ENCODE peak calls at places on chromosome 3, in four cellular contexts. K, M, P and F are unnamed samples.

GRCh38 chr3:47857151-47857550 is 54.2 kb downstream of the DHX30 start:
- DNase-seq in K (no peak), M (no peak), P (no peak), F (no peak)

GRCh38 chr3:114887806-114888205 is 259.3 kb downstream of the ZBTB20 start:
- DNase-seq in P (no peak), K (no peak), M (no peak), F (no peak)

GRCh38 chr3:49180116-49180515 is 8.7 kb downstream of the KLHDC8B start:
- DNase-seq in P (no peak), K (no peak), M (no peak), F (no peak)

GRCh38 chr3:122918576-122919290 is 108.8 kb downstream of the SEMA5B start:
- DNase-seq in P (no peak), K (no peak), M (no peak), F (no peak)

GRCh38 chr3:106428565-106428994 is 559.8 kb upstream of the CBLB start:
- DNase-seq in P (no peak), M (peak), K (no peak), F (no peak)

GRCh38 chr3:126117786-126118185 is 33.9 kb upstream of the SLC41A3 start:
- DNase-seq in K (no peak), P (no peak), M (no peak), F (no peak)

GRCh38 chr3:120855665-120856437 is 52.2 kb upstream of the STXBP5L start:
- DNase-seq in M (no peak), P (no peak), K (no peak), F (no peak)

GRCh38 chr3:152377184-152377570 is 108.4 kb downstream of the MBNL1 start:
- DNase-seq in K (no peak), P (no peak), M (no peak), F (no peak)

GRCh38 chr3:128395500-128396125 is 71.1 kb downstream of the DNAJB8 start:
- DNase-seq in P (no peak), K (no peak), M (peak), F (no peak)

GRCh38 chr3:20066079-20066478 is 25.8 kb downstream of the KAT2B start:
- DNase-seq in K (no peak), P (no peak), M (no peak), F (no peak)

GRCh38 chr3:17387108-17387507 is 355.3 kb downstream of the TBC1D5 start:
- DNase-seq in K (no peak), M (no peak), P (no peak), F (no peak)

GRCh38 chr3:120780977-120781376 is 38.4 kb downstream of the GTF2E1 start:
- DNase-seq in P (peak), K (no peak), M (no peak), F (no peak)

GRCh38 chr3:171445805-171446204 is 14.4 kb downstream of the TNIK start:
- DNase-seq in M (no peak), P (no peak), K (no peak), F (no peak)

GRCh38 chr3:15535757-15536156 is 14.3 kb upstream of the COLQ start:
- DNase-seq in K (no peak), P (no peak), M (no peak), F (no peak)

GRCh38 chr3:107523361-107524213 is 825 bp downstream of the BBX start:
- DNase-seq in K (peak), M (peak), P (no peak), F (peak)

GRCh38 chr3:99418709-99419108 is 219.7 kb upstream of the COL8A1 start:
- DNase-seq in M (no peak), P (peak), K (no peak), F (no peak)

DNA sequence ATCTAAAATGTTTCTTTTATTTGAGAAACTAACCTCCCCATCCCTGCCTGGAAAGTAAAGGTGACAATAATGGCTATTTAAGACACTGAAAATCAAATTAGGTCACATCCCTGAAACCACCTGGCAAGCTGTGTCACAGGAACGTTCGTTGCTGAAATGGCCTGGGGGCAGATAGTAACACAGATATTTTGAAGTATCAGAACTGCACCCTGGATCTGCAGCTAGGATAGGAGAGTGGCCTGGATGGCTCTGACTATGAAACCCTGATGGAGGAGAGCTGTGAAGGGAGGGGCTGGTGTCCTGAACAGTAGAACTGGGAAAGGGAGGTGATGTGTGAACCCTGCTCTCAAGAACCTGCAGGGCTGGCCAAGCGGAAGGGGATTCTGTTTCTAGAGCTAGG is 648.3 kb upstream of the CFAP20DC start:
- DNase-seq in P (no peak), M (no peak), K (no peak), F (no peak)
- TF ChIP-seq EZH2 in P (no peak), M (no peak), K (no peak), F (no peak)

DNA sequence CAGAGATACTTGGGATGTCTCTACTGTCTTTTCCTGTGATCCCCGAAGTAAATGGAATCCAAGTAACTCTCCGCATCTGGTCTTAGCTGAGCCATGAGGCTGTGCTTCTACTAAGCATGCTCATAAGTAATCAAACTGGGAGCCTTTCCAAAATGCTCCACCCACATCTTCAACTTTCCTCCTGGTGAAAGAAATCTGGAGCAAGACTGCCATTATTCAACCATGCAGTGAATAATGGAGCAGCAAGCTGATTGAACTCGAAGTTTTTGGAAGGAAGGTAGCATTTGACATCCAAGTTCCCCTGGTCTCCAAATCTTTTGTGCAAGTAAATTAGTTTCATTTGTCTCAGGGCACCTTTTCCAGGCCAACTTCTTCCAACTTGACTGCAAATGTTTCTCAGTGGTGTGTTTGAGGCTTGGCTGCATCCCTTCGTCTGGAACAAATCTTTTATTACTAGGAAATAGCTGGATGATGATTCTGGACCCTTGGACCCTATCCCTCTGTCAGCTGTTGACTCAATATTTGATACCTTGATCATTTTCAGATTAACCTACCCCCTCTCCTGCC is 19.4 kb downstream of the GXYLT2 start:
- DNase-seq in M (no peak), P (no peak), K (no peak), F (no peak)
- TF ChIP-seq GABPA in M (no peak), P (no peak), K (no peak), F (no peak)

DNA sequence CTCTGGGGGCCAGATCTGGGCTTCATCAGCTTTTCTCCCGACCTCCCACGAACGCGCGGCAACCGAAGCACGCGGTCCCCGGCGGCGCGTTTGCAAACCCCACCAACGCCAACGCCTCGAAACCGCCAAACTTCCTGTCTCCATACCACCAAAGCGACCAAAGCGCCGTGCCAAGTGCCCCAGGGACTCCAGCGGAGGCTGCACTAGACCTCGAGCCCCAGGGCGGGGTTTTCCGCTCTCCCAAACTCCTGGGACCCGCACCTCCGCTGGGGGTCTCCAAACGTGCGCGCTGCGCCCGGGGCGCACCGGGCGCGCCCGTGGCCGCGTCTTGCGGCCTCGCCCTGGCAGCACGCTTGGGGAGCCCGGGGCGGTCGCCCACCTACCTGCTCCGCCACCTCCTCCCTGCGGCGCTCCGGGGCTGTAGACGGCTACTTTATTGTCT is 156.0 kb upstream of the FRMD4B start:
- DNase-seq in M (no peak), K (no peak), P (no peak), F (no peak)
- TF ChIP-seq EZH2 in M (no peak), K (no peak), P (no peak), F (peak)

GRCh38 chr3:74623261-74623836 is 8.9 kb upstream of the CNTN3 start:
- DNase-seq in M (no peak), K (no peak), P (no peak), F (no peak)

GRCh38 chr3:74621581-74621980 is 7.1 kb upstream of the CNTN3 start:
- DNase-seq in P (no peak), K (no peak), M (no peak), F (no peak)

DNA sequence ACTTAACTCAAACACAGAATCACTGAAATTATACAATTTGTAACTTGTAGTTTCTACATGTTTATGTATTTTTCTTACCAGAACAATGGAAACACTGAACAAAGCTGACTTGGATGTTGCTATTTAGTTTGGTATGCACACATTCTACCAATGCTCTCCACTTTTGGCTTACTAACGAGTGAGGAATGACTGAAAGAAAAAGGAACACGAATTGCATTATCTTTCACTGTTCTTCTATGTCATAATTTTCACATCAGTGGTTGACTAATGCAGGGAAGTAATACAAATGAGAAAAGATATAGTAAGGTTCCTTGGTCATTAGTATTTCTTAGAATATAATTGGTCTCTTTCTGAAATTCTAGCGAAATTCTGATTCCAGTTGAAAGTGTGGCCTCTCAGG is 9.8 kb upstream of the CNTN3 start:
- DNase-seq in M (no peak), P (no peak), K (no peak), F (no peak)
- TF ChIP-seq GABPA in M (no peak), P (no peak), K (no peak), F (no peak)

GRCh38 chr3:134029734-134030381 is at the start of gene SLCO2A1:
- DNase-seq in K (no peak), P (no peak), M (no peak), F (no peak)
- TF ChIP-seq EZH2 in K (no peak), P (no peak), M (no peak), F (peak)

GRCh38 chr3:14531856-14532395 is 8.2 kb downstream of the GRIP2 start:
- DNase-seq in P (no peak), M (no peak), K (no peak), F (no peak)

GRCh38 chr3:14532691-14533456 is 7.3 kb downstream of the GRIP2 start:
- DNase-seq in P (no peak), K (peak), M (peak), F (peak)

GRCh38 chr3:14535616-14536015 is 4.5 kb downstream of the GRIP2 start:
- DNase-seq in K (no peak), M (no peak), P (no peak), F (no peak)

GRCh38 chr3:14534379-14535191 is 5.6 kb downstream of the GRIP2 start:
- DNase-seq in M (no peak), K (no peak), P (no peak), F (peak)

GRCh38 chr3:14533457-14533958 is 6.6 kb downstream of the GRIP2 start:
- DNase-seq in M (no peak), K (no peak), P (no peak), F (no peak)
- TF ChIP-seq GABPA in M (no peak), K (no peak), P (no peak), F (no peak)

GRCh38 chr3:42013652-42014442 is 51.9 kb upstream of the ULK4 start:
- DNase-seq in K (no peak), P (no peak), M (peak), F (peak)
- TF ChIP-seq EZH2 in K (no peak), P (no peak), M (no peak), F (no peak)

GRCh38 chr3:72559377-72559776 is 288.9 kb downstream of the SHQ1 start:
- DNase-seq in P (no peak), M (no peak), K (no peak), F (no peak)
- TF ChIP-seq GABPA in P (no peak), M (no peak), K (no peak), F (no peak)